ENCODE peak calls at places on chromosomes 3 and 15, in four cellular contexts. One of them, this sample, is unnamed.

GRCh38 chr15:73806698-73807483 is 53.7 kb upstream of the INSYN1 start:
- DNase-seq in AG09319: no peak
- DNase-seq in non-pigmented ciliary epithelial cell: no peak
- DNase-seq in bronchial epithelial cell: no peak
- DNase-seq in this sample: no peak

GRCh38 chr3:88795502-88795901 is 311.9 kb upstream of the EPHA3 start:
- DNase-seq in bronchial epithelial cell: no peak
- DNase-seq in non-pigmented ciliary epithelial cell: no peak
- DNase-seq in AG09319: no peak
- DNase-seq in this sample: no peak

GRCh38 chr15:42107483-42107882 is 13.1 kb upstream of the PLA2G4D start:
- DNase-seq in non-pigmented ciliary epithelial cell: no peak
- DNase-seq in bronchial epithelial cell: no peak
- DNase-seq in AG09319: no peak
- DNase-seq in this sample: no peak

GRCh38 chr15:65782096-65782495 is 10.0 kb downstream of the DENND4A start:
- DNase-seq in AG09319: no peak
- DNase-seq in bronchial epithelial cell: no peak
- DNase-seq in non-pigmented ciliary epithelial cell: no peak
- DNase-seq in this sample: no peak

GRCh38 chr3:109729111-109729510 is 391.8 kb upstream of the DPPA4 start:
- DNase-seq in bronchial epithelial cell: peak
- DNase-seq in AG09319: no peak
- DNase-seq in non-pigmented ciliary epithelial cell: no peak
- DNase-seq in this sample: peak

GRCh38 chr3:116640119-116640518 is 69.5 kb upstream of the TUSC7 start:
- DNase-seq in AG09319: no peak
- DNase-seq in bronchial epithelial cell: no peak
- DNase-seq in non-pigmented ciliary epithelial cell: no peak
- DNase-seq in this sample: no peak

GRCh38 chr15:92751528-92751927 is 96.0 kb upstream of the FAM174B start:
- DNase-seq in bronchial epithelial cell: peak
- DNase-seq in non-pigmented ciliary epithelial cell: no peak
- DNase-seq in AG09319: no peak
- DNase-seq in this sample: peak

GRCh38 chr15:70348581-70349344 is 251.0 kb upstream of the TLE3 start:
- DNase-seq in non-pigmented ciliary epithelial cell: no peak
- DNase-seq in AG09319: no peak
- DNase-seq in bronchial epithelial cell: no peak
- DNase-seq in this sample: no peak

GRCh38 chr15:73712107-73712506 is 27.9 kb downstream of the CD276 start:
- DNase-seq in bronchial epithelial cell: no peak
- DNase-seq in AG09319: no peak
- DNase-seq in non-pigmented ciliary epithelial cell: no peak
- DNase-seq in this sample: no peak

GRCh38 chr15:81480645-81481053 is 106.6 kb upstream of the TMC3 start:
- DNase-seq in bronchial epithelial cell: peak
- DNase-seq in AG09319: peak
- DNase-seq in non-pigmented ciliary epithelial cell: peak
- DNase-seq in this sample: peak

GRCh38 chr3:44902628-44903027 is 28.2 kb downstream of the TGM4 start:
- DNase-seq in non-pigmented ciliary epithelial cell: no peak
- DNase-seq in bronchial epithelial cell: no peak
- DNase-seq in AG09319: no peak
- DNase-seq in this sample: no peak

GRCh38 chr3:15766406-15766805 is 31.4 kb downstream of the ANKRD28 start:
- DNase-seq in bronchial epithelial cell: no peak
- DNase-seq in non-pigmented ciliary epithelial cell: no peak
- DNase-seq in AG09319: no peak
- DNase-seq in this sample: no peak

GRCh38 chr3:126671521-126671920 is 16.6 kb upstream of the TXNRD3 start:
- DNase-seq in non-pigmented ciliary epithelial cell: no peak
- DNase-seq in AG09319: no peak
- DNase-seq in bronchial epithelial cell: no peak
- DNase-seq in this sample: no peak

GRCh38 chr15:55992769-55993110 is 672 bp downstream of the NEDD4 start:
- DNase-seq in AG09319: no peak
- DNase-seq in bronchial epithelial cell: no peak
- DNase-seq in non-pigmented ciliary epithelial cell: peak
- DNase-seq in this sample: no peak

GRCh38 chr15:73366766-73367623 is 1.8 kb downstream of the HCN4 start:
- DNase-seq in AG09319: no peak
- DNase-seq in non-pigmented ciliary epithelial cell: no peak
- DNase-seq in bronchial epithelial cell: no peak
- DNase-seq in this sample: no peak

GRCh38 chr3:129358177-129359101 is 70.0 kb downstream of the EFCAB12 start:
- DNase-seq in non-pigmented ciliary epithelial cell: no peak
- DNase-seq in AG09319: no peak
- DNase-seq in bronchial epithelial cell: peak
- DNase-seq in this sample: no peak

GRCh38 chr15:100725121-100726069 is 123.0 kb downstream of the ASB7 start:
- DNase-seq in bronchial epithelial cell: peak
- DNase-seq in AG09319: no peak
- DNase-seq in non-pigmented ciliary epithelial cell: peak
- DNase-seq in this sample: peak

GRCh38 chr15:53472883-53473282 is 286.6 kb downstream of the WDR72 start:
- DNase-seq in bronchial epithelial cell: no peak
- DNase-seq in non-pigmented ciliary epithelial cell: no peak
- DNase-seq in AG09319: no peak
- DNase-seq in this sample: no peak

GRCh38 chr3:57661404-57661803 is 31.5 kb downstream of the DENND6A start:
- DNase-seq in AG09319: no peak
- DNase-seq in non-pigmented ciliary epithelial cell: no peak
- DNase-seq in bronchial epithelial cell: no peak
- DNase-seq in this sample: no peak

GRCh38 chr3:130725746-130726145 is 20.9 kb downstream of the PIK3R4 start:
- DNase-seq in AG09319: no peak
- DNase-seq in bronchial epithelial cell: no peak
- DNase-seq in non-pigmented ciliary epithelial cell: no peak
- DNase-seq in this sample: no peak

GRCh38 chr3:169812124-169812843 is 386 bp upstream of the LRRIQ4 start:
- DNase-seq in non-pigmented ciliary epithelial cell: no peak
- DNase-seq in AG09319: no peak
- DNase-seq in bronchial epithelial cell: peak
- DNase-seq in this sample: peak

GRCh38 chr3:53123953-53124352 is 6.3 kb downstream of the RFT1 start:
- DNase-seq in bronchial epithelial cell: no peak
- DNase-seq in AG09319: no peak
- DNase-seq in non-pigmented ciliary epithelial cell: no peak
- DNase-seq in this sample: no peak

GRCh38 chr3:107325446-107325845 is 51.8 kb upstream of the CCDC54 start:
- DNase-seq in bronchial epithelial cell: no peak
- DNase-seq in non-pigmented ciliary epithelial cell: no peak
- DNase-seq in AG09319: no peak
- DNase-seq in this sample: no peak

GRCh38 chr3:155262295-155262694 is 31.2 kb downstream of the STRIT1 start:
- DNase-seq in AG09319: no peak
- DNase-seq in non-pigmented ciliary epithelial cell: no peak
- DNase-seq in bronchial epithelial cell: peak
- DNase-seq in this sample: no peak

GRCh38 chr3:25863560-25863959 is 73.7 kb downstream of the OXSM start:
- DNase-seq in AG09319: no peak
- DNase-seq in non-pigmented ciliary epithelial cell: no peak
- DNase-seq in bronchial epithelial cell: no peak
- DNase-seq in this sample: peak

GRCh38 chr3:171309906-171310359 is 150.3 kb downstream of the TNIK start:
- DNase-seq in bronchial epithelial cell: peak
- DNase-seq in non-pigmented ciliary epithelial cell: peak
- DNase-seq in AG09319: no peak
- DNase-seq in this sample: peak

GRCh38 chr3:37123292-37123691 is 51.1 kb downstream of the LRRFIP2 start:
- DNase-seq in AG09319: no peak
- DNase-seq in bronchial epithelial cell: no peak
- DNase-seq in non-pigmented ciliary epithelial cell: no peak
- DNase-seq in this sample: no peak

GRCh38 chr3:3998140-3998977 is 199.1 kb downstream of the LRRN1 start:
- DNase-seq in bronchial epithelial cell: peak
- DNase-seq in AG09319: no peak
- DNase-seq in non-pigmented ciliary epithelial cell: peak
- DNase-seq in this sample: peak

GRCh38 chr3:164199982-164200823 is 878.1 kb downstream of the SI start:
- DNase-seq in bronchial epithelial cell: peak
- DNase-seq in non-pigmented ciliary epithelial cell: no peak
- DNase-seq in AG09319: no peak
- DNase-seq in this sample: no peak

GRCh38 chr3:134737520-134737919 is 57.5 kb upstream of the EPHB1 start:
- DNase-seq in non-pigmented ciliary epithelial cell: no peak
- DNase-seq in AG09319: no peak
- DNase-seq in bronchial epithelial cell: no peak
- DNase-seq in this sample: no peak

GRCh38 chr3:108215876-108216275 is 6.3 kb downstream of the IFT57 start:
- DNase-seq in bronchial epithelial cell: no peak
- DNase-seq in AG09319: no peak
- DNase-seq in non-pigmented ciliary epithelial cell: no peak
- DNase-seq in this sample: no peak

GRCh38 chr3:128720891-128721290 is 5.1 kb upstream of the RAB7A start:
- DNase-seq in non-pigmented ciliary epithelial cell: no peak
- DNase-seq in bronchial epithelial cell: no peak
- DNase-seq in AG09319: no peak
- DNase-seq in this sample: no peak

GRCh38 chr3:15797600-15798303 is at the start of gene ANKRD28:
- DNase-seq in bronchial epithelial cell: peak
- DNase-seq in AG09319: peak
- DNase-seq in non-pigmented ciliary epithelial cell: peak
- DNase-seq in this sample: peak

GRCh38 chr3:189260556-189261493 is 89.1 kb downstream of the TPRG1 start:
- DNase-seq in AG09319: no peak
- DNase-seq in non-pigmented ciliary epithelial cell: no peak
- DNase-seq in bronchial epithelial cell: no peak
- DNase-seq in this sample: no peak

GRCh38 chr3:139917226-139917785 is 17.7 kb upstream of the CLSTN2 start:
- DNase-seq in AG09319: no peak
- DNase-seq in non-pigmented ciliary epithelial cell: no peak
- DNase-seq in bronchial epithelial cell: no peak
- DNase-seq in this sample: no peak